ENCODE peak calls at places on chromosomes 5 and 9, in four cellular contexts. One of them, this sample, is unnamed.

GRCh38 chr9:130825051-130825651 is 9.9 kb upstream of the ABL1 start:
- DNase-seq in Right ventricle myocardium superior: no peak
- DNase-seq in ELF-1: peak; percentile 84
- DNase-seq in activated T-cell treated with anti-CD3 and anti-CD28 coated beads, Interleukin-2, amount 50 U/mL, for 72 hours: no peak
- DNase-seq in this sample: no peak

GRCh38 chr5:128318691-128319090 is 219.4 kb downstream of the FBN2 start:
- DNase-seq in Right ventricle myocardium superior: no peak
- DNase-seq in ELF-1: no peak
- DNase-seq in activated T-cell treated with anti-CD3 and anti-CD28 coated beads, Interleukin-2, amount 50 U/mL, for 72 hours: no peak
- DNase-seq in this sample: no peak

GRCh38 chr5:14147210-14147609 is 4.1 kb downstream of the TRIO start:
- DNase-seq in Right ventricle myocardium superior: no peak
- DNase-seq in ELF-1: no peak
- DNase-seq in activated T-cell treated with anti-CD3 and anti-CD28 coated beads, Interleukin-2, amount 50 U/mL, for 72 hours: no peak
- DNase-seq in this sample: no peak

GRCh38 chr5:104904561-104904960 is 1342.0 kb upstream of the NUDT12 start:
- DNase-seq in Right ventricle myocardium superior: no peak
- DNase-seq in ELF-1: no peak
- DNase-seq in activated T-cell treated with anti-CD3 and anti-CD28 coated beads, Interleukin-2, amount 50 U/mL, for 72 hours: no peak
- DNase-seq in this sample: no peak

GRCh38 chr5:86806206-86806605 is 188.5 kb downstream of the COX7C start:
- DNase-seq in Right ventricle myocardium superior: no peak
- DNase-seq in ELF-1: no peak
- DNase-seq in activated T-cell treated with anti-CD3 and anti-CD28 coated beads, Interleukin-2, amount 50 U/mL, for 72 hours: no peak
- DNase-seq in this sample: no peak

GRCh38 chr5:1262381-1262780 is 32.5 kb downstream of the TERT start:
- DNase-seq in Right ventricle myocardium superior: no peak
- DNase-seq in ELF-1: no peak
- DNase-seq in activated T-cell treated with anti-CD3 and anti-CD28 coated beads, Interleukin-2, amount 50 U/mL, for 72 hours: no peak
- DNase-seq in this sample: no peak

GRCh38 chr9:133449760-133450159 is 10.0 kb upstream of the CACFD1 start:
- DNase-seq in Right ventricle myocardium superior: no peak
- DNase-seq in ELF-1: no peak
- DNase-seq in activated T-cell treated with anti-CD3 and anti-CD28 coated beads, Interleukin-2, amount 50 U/mL, for 72 hours: no peak
- DNase-seq in this sample: no peak

GRCh38 chr9:129365196-129365595 is 187.1 kb upstream of the IER5L start:
- DNase-seq in Right ventricle myocardium superior: no peak
- DNase-seq in ELF-1: no peak
- DNase-seq in activated T-cell treated with anti-CD3 and anti-CD28 coated beads, Interleukin-2, amount 50 U/mL, for 72 hours: no peak
- DNase-seq in this sample: no peak

GRCh38 chr9:114777841-114778240 is 28.0 kb downstream of the TNFSF15 start:
- DNase-seq in Right ventricle myocardium superior: no peak
- DNase-seq in ELF-1: no peak
- DNase-seq in activated T-cell treated with anti-CD3 and anti-CD28 coated beads, Interleukin-2, amount 50 U/mL, for 72 hours: peak; percentile 49
- DNase-seq in this sample: no peak

GRCh38 chr9:110427497-110428104 is 89.9 kb upstream of the TXNDC8 start:
- DNase-seq in Right ventricle myocardium superior: peak; percentile 56
- DNase-seq in ELF-1: peak; percentile 44
- DNase-seq in activated T-cell treated with anti-CD3 and anti-CD28 coated beads, Interleukin-2, amount 50 U/mL, for 72 hours: peak; percentile 34
- DNase-seq in this sample: peak; percentile 2

GRCh38 chr5:123120197-123120596 is 31.2 kb downstream of the PRDM6 start:
- DNase-seq in Right ventricle myocardium superior: no peak
- DNase-seq in ELF-1: peak; percentile 30
- DNase-seq in activated T-cell treated with anti-CD3 and anti-CD28 coated beads, Interleukin-2, amount 50 U/mL, for 72 hours: no peak
- DNase-seq in this sample: no peak

GRCh38 chr5:82183828-82184227 is 94.3 kb downstream of the RPS23 start:
- DNase-seq in Right ventricle myocardium superior: no peak
- DNase-seq in ELF-1: no peak
- DNase-seq in activated T-cell treated with anti-CD3 and anti-CD28 coated beads, Interleukin-2, amount 50 U/mL, for 72 hours: peak; percentile 15
- DNase-seq in this sample: no peak

GRCh38 chr9:135282001-135282731 is 194.7 kb downstream of the OLFM1 start:
- DNase-seq in Right ventricle myocardium superior: peak; percentile 80
- DNase-seq in ELF-1: no peak
- DNase-seq in activated T-cell treated with anti-CD3 and anti-CD28 coated beads, Interleukin-2, amount 50 U/mL, for 72 hours: peak; percentile 22
- DNase-seq in this sample: peak; percentile 28

GRCh38 chr9:21454149-21454548 is 13.9 kb downstream of the IFNA1 start:
- DNase-seq in Right ventricle myocardium superior: no peak
- DNase-seq in ELF-1: no peak
- DNase-seq in activated T-cell treated with anti-CD3 and anti-CD28 coated beads, Interleukin-2, amount 50 U/mL, for 72 hours: no peak
- DNase-seq in this sample: no peak

GRCh38 chr9:133845659-133845947 is 107.5 kb upstream of the SARDH start:
- DNase-seq in Right ventricle myocardium superior: no peak
- DNase-seq in ELF-1: no peak
- DNase-seq in activated T-cell treated with anti-CD3 and anti-CD28 coated beads, Interleukin-2, amount 50 U/mL, for 72 hours: no peak
- DNase-seq in this sample: no peak

GRCh38 chr9:132609829-132610228 is 27.4 kb downstream of the BARHL1 start:
- DNase-seq in Right ventricle myocardium superior: no peak
- DNase-seq in ELF-1: no peak
- DNase-seq in activated T-cell treated with anti-CD3 and anti-CD28 coated beads, Interleukin-2, amount 50 U/mL, for 72 hours: no peak
- DNase-seq in this sample: no peak

This sample was measured in GM06990.